ENCODE peak calls at places on chromosomes 12 and 14, in five cellular contexts. J is endothelial cell, T is GM12865, S is heart right ventricle, W is gastrocnemius medialis. I is an unnamed sample.

GRCh38 chr12:79934309-79935020 is 432 bp downstream of the PPP1R12A start:
- DNase-seq in W (peak; percentile 28), T (no peak), S (no peak), J (peak; percentile 58), I (no peak)

GRCh38 chr12:67082221-67082620 is 186.9 kb upstream of the CAND1 start:
- DNase-seq in W (no peak), J (no peak), T (no peak), S (no peak), I (no peak)

GRCh38 chr12:93020998-93021597 is 92.0 kb upstream of the EEA1 start:
- DNase-seq in J (no peak), T (no peak), W (no peak), S (no peak), I (no peak)

GRCh38 chr12:75366629-75367028 is 24.3 kb upstream of the GLIPR1L2 start:
- DNase-seq in T (peak; percentile 11), J (no peak), S (no peak), W (no peak), I (no peak)

GRCh38 chr12:123546281-123546680 is 12.8 kb upstream of the RILPL1 start:
- DNase-seq in S (no peak), J (no peak), T (no peak), W (no peak), I (no peak)

GRCh38 chr12:112328411-112329124 is 53.7 kb downstream of the HECTD4 start:
- DNase-seq in J (no peak), W (no peak), S (no peak), T (no peak), I (no peak)

GRCh38 chr12:42609605-42610004 is 20.1 kb upstream of the PRICKLE1 start:
- DNase-seq in J (no peak), W (no peak), S (no peak), T (no peak), I (peak; percentile 15)

GRCh38 chr12:54286042-54286931 is 5.8 kb downstream of the HNRNPA1 start:
- DNase-seq in J (no peak), W (no peak), T (no peak), S (no peak), I (no peak)

GRCh38 chr14:90743826-90744225 is 72.4 kb downstream of the TTC7B start:
- DNase-seq in J (no peak), S (no peak), T (no peak), W (no peak), I (no peak)

GRCh38 chr12:50112456-50113218 is 601 bp downstream of the COX14 start:
- DNase-seq in W (no peak), S (no peak), T (no peak), J (no peak), I (no peak)

GRCh38 chr12:71060426-71060825 is 97.4 kb downstream of the TSPAN8 start:
- DNase-seq in S (no peak), T (no peak), W (no peak), J (no peak), I (no peak)

GRCh38 chr12:116397148-116397547 is 119.7 kb upstream of the MED13L start:
- DNase-seq in J (no peak), S (no peak), W (no peak), T (no peak), I (no peak)

GRCh38 chr12:31589582-31589895 is 1.4 kb downstream of the DENND5B start:
- DNase-seq in J (peak; percentile 45), S (peak; percentile 77), T (peak; percentile 85), W (no peak), I (no peak)

GRCh38 chr14:85439696-85440328 is 90.1 kb upstream of the FLRT2 start:
- DNase-seq in W (no peak), T (no peak), S (no peak), J (no peak), I (no peak)

GRCh38 chr12:27906658-27907473 is 65.7 kb downstream of the PTHLH start:
- DNase-seq in S (no peak), J (no peak), W (no peak), T (no peak), I (no peak)

GRCh38 chr14:64680013-64680674 is 24.1 kb upstream of the PLEKHG3 start:
- DNase-seq in W (no peak), T (peak; percentile 9), J (no peak), S (no peak), I (no peak)

GRCh38 chr12:86193931-86194330 is 62.3 kb downstream of the MGAT4C start:
- DNase-seq in T (no peak), J (no peak), S (no peak), W (no peak), I (no peak)

GRCh38 chr14:43369710-43370109 is 1137.4 kb downstream of the FSCB start:
- DNase-seq in T (no peak), S (no peak), W (no peak), J (no peak), I (no peak)

GRCh38 chr14:100850841-100851585 is 25.1 kb downstream of the MEG3 start:
- DNase-seq in T (peak; percentile 65), W (peak; percentile 54), J (peak; percentile 72), S (peak; percentile 69), I (peak; percentile 78)

GRCh38 chr12:50785406-50785805 is 21.5 kb downstream of the ATF1 start:
- DNase-seq in S (no peak), W (no peak), T (no peak), J (no peak), I (no peak)

GRCh38 chr12:127041985-127042625 is 1224.9 kb upstream of the TMEM132C start:
- DNase-seq in T (peak; percentile 90), J (no peak), S (no peak), W (no peak), I (no peak)

GRCh38 chr12:76470028-76470939 is 89.3 kb downstream of the OSBPL8 start:
- DNase-seq in W (peak; percentile 59), T (peak; percentile 17), J (no peak), S (no peak), I (no peak)

GRCh38 chr12:73221398-73221797 is 949.2 kb downstream of the TRHDE start:
- DNase-seq in J (no peak), S (no peak), W (no peak), T (no peak), I (no peak)

GRCh38 chr12:27614866-27615265 is 81.4 kb upstream of the REP15 start:
- DNase-seq in S (no peak), W (no peak), T (no peak), J (no peak), I (no peak)

GRCh38 chr14:60655898-60656754 is 6.8 kb upstream of the SIX1 start:
- DNase-seq in W (peak; percentile 19), J (peak; percentile 18), S (no peak), T (no peak), I (no peak)

GRCh38 chr12:66144796-66145754 is 14.5 kb upstream of the LLPH start:
- DNase-seq in T (peak; percentile 17), S (no peak), J (peak; percentile 42), W (peak; percentile 24), I (no peak)

GRCh38 chr12:2140858-2141519 is 88.2 kb downstream of the CACNA1C start:
- DNase-seq in S (no peak), T (no peak), W (no peak), J (no peak), I (no peak)

GRCh38 chr14:64937821-64938193 is 4.7 kb downstream of the GPX2 start:
- DNase-seq in W (no peak), S (no peak), T (no peak), J (no peak), I (no peak)

GRCh38 chr14:71206766-71207371 is 299.6 kb downstream of the PCNX1 start:
- DNase-seq in W (no peak), S (peak; percentile 37), T (no peak), J (no peak), I (no peak)

GRCh38 chr12:111359914-111360276 is 9.0 kb downstream of the PHETA1 start:
- DNase-seq in W (no peak), S (no peak), J (no peak), T (no peak), I (no peak)

GRCh38 chr14:68547305-68548193 is 245.3 kb downstream of the ZFP36L1 start:
- DNase-seq in T (peak; percentile 15), J (no peak), W (peak; percentile 96), S (no peak), I (peak; percentile 75)

GRCh38 chr14:56136571-56137498 is 18.6 kb downstream of the PELI2 start:
- DNase-seq in J (no peak), S (no peak), T (no peak), W (no peak), I (no peak)

GRCh38 chr12:13223176-13223806 is 26.8 kb downstream of the EMP1 start:
- DNase-seq in W (no peak), S (no peak), J (no peak), T (no peak), I (no peak)

GRCh38 chr12:132444957-132445883 is 44.7 kb upstream of the FBRSL1 start:
- DNase-seq in T (peak; percentile 78), S (no peak), W (peak; percentile 23), J (no peak), I (no peak)

GRCh38 chr12:48788852-48789775 is at the start of gene ADCY6:
- DNase-seq in W (peak; percentile 76), J (peak; percentile 68), S (peak; percentile 86), T (no peak), I (peak; percentile 77)

GRCh38 chr12:52079576-52080402 is at the start of gene SMIM41:
- DNase-seq in J (no peak), W (no peak), T (no peak), S (peak; percentile 43), I (no peak)

GRCh38 chr12:48104531-48104930 is 1.3 kb downstream of the SENP1 start:
- DNase-seq in T (no peak), S (no peak), J (no peak), W (no peak), I (no peak)

GRCh38 chr12:27524489-27524835 is 456 bp downstream of the PPFIBP1 start:
- DNase-seq in W (no peak), J (no peak), T (no peak), S (no peak), I (no peak)

GRCh38 chr14:62674833-62675232 is 370.4 kb downstream of the KCNH5 start:
- DNase-seq in J (no peak), W (no peak), S (no peak), T (no peak), I (no peak)

GRCh38 chr12:52534482-52534881 is 14.3 kb upstream of the KRT5 start:
- DNase-seq in S (no peak), J (no peak), W (no peak), T (peak; percentile 15), I (no peak)